ENCODE peak calls at places on chromosome 4, in seven cellular contexts. N is globus pallidus; B is NCI-H2029 treated with DMSO at 0.1 percent for 48 hours; J is H4; Z is HT-29; L is sciatic nerve; H is stimulated activated CD8-positive, alpha-beta memory T cell treated with anti-CD3 and anti-CD28 coated beads, Interleukin-4, amount 100 ng/mL, for 24 hours. X is an unnamed sample.

GRCh38 chr4:85595796-85596559 is 121.0 kb downstream of the ARHGAP24 start:
- DNase-seq in Z (no peak), J (no peak), L (no peak), B (no peak), N (no peak), H (no peak), X (peak; percentile 22)

GRCh38 chr4:161577604-161578301 is 586.0 kb downstream of the FSTL5 start:
- DNase-seq in H (no peak), J (peak; percentile 68), N (no peak), B (no peak), L (no peak), Z (no peak), X (peak; percentile 56)

GRCh38 chr4:25842229-25842840 is 20.5 kb downstream of the SEL1L3 start:
- DNase-seq in H (no peak), N (no peak), B (no peak), Z (no peak), L (no peak), J (no peak), X (no peak)

GRCh38 chr4:67879486-67879885 is 4.3 kb downstream of the TMPRSS11D start:
- DNase-seq in J (no peak), H (no peak), L (no peak), N (no peak), B (no peak), Z (no peak), X (no peak)

GRCh38 chr4:55615008-55615407 is 21.1 kb downstream of the NMU start:
- DNase-seq in J (no peak), H (no peak), Z (no peak), B (no peak), L (no peak), N (no peak), X (peak; percentile 7)

GRCh38 chr4:87915621-87916020 is 59.9 kb upstream of the SPP1 start:
- DNase-seq in J (no peak), H (no peak), L (no peak), N (no peak), B (no peak), Z (no peak), X (no peak)

GRCh38 chr4:36187723-36188333 is 56.5 kb downstream of the ARAP2 start:
- DNase-seq in B (no peak), L (no peak), J (peak; percentile 48), N (no peak), H (no peak), Z (peak; percentile 30), X (peak; percentile 62)

GRCh38 chr4:150310159-150310895 is 232.1 kb downstream of the DCLK2 start:
- DNase-seq in H (no peak), J (no peak), L (no peak), Z (no peak), B (no peak), N (no peak), X (no peak)

GRCh38 chr4:149897784-149898183 is 82.1 kb upstream of the IQCM start:
- DNase-seq in J (peak; percentile 34), Z (peak; percentile 43), N (no peak), B (peak; percentile 3), H (no peak), L (no peak), X (peak; percentile 22)

GRCh38 chr4:6329478-6330383 is 60.1 kb downstream of the WFS1 start:
- DNase-seq in H (no peak), B (no peak), Z (no peak), L (no peak), J (no peak), N (no peak), X (no peak)

GRCh38 chr4:82811838-82812672 is 13.5 kb upstream of the SCD5 start:
- DNase-seq in B (peak; percentile 35), H (no peak), N (peak; percentile 26), Z (no peak), J (no peak), L (no peak), X (no peak)

GRCh38 chr4:76758290-76758882 is 139.6 kb downstream of the SOWAHB start:
- DNase-seq in Z (peak; percentile 78), N (peak; percentile 39), J (peak; percentile 61), H (no peak), L (no peak), B (peak; percentile 41), X (peak; percentile 81)

GRCh38 chr4:39970559-39971270 is 7.0 kb downstream of the PDS5A start:
- DNase-seq in L (peak; percentile 23), N (no peak), J (peak; percentile 16), B (no peak), H (no peak), Z (no peak), X (no peak)

GRCh38 chr4:153823483-153823882 is 34.6 kb upstream of the SFRP2 start:
- DNase-seq in L (no peak), N (no peak), Z (no peak), B (no peak), H (no peak), J (no peak), X (no peak)

GRCh38 chr4:110005461-110006056 is 92.9 kb downstream of the EGF start:
- DNase-seq in H (no peak), B (peak; percentile 59), Z (peak; percentile 83), L (no peak), N (peak; percentile 63), J (peak; percentile 61), X (peak; percentile 64)

GRCh38 chr4:176042195-176042594 is 23.4 kb upstream of the WDR17 start:
- DNase-seq in H (no peak), L (no peak), B (no peak), N (no peak), Z (no peak), J (no peak), X (no peak)

GRCh38 chr4:140061194-140061593 is 92.8 kb downstream of the MAML3 start:
- DNase-seq in B (no peak), J (no peak), L (no peak), H (no peak), Z (peak; percentile 57), N (no peak), X (no peak)